ENCODE peak calls at places on chromosomes 3 and 15, in nine cellular contexts. B is stimulated activated CD4-positive, alpha-beta T cell treated with anti-CD3 and anti-CD28 coated beads, Interleukin-1b, Interleukin-23, amount 100 ng/mL, for 1 hour; F is HL-60; Q is activated CD8-positive, alpha-beta memory T cell treated with anti-CD3 and anti-CD28 coated beads for 48 hours; N is activated T-cell treated with anti-CD3 and anti-CD28 coated beads for 48 hours; O is lower lobe of right lung; H is GM04504; K is CD4-positive, alpha-beta memory T cell; A is amygdala. I is an unnamed sample.

GRCh38 chr15:100759698-100760356 is 119.8 kb upstream of the ALDH1A3 start:
- DNase-seq in B (no peak), F (no peak), Q (no peak), N (no peak), O (no peak), H (peak), K (no peak), A (no peak), I (no peak)

GRCh38 chr3:77773084-77773483 is 733.2 kb downstream of the ROBO2 start:
- DNase-seq in B (no peak), F (no peak), Q (no peak), N (no peak), O (no peak), H (no peak), K (no peak), A (no peak), I (no peak)

GRCh38 chr15:31262901-31263671 is 63.5 kb upstream of the KLF13 start:
- DNase-seq in B (no peak), F (peak), Q (no peak), N (no peak), O (peak), H (no peak), K (no peak), A (no peak), I (peak)

GRCh38 chr15:91853501-91853967 is at the start of gene SLCO3A1:
- DNase-seq in B (peak), F (peak), Q (no peak), N (peak), O (peak), H (peak), K (peak), A (no peak), I (peak)

GRCh38 chr15:70182858-70183695 is 85.4 kb upstream of the TLE3 start:
- DNase-seq in B (no peak), F (no peak), Q (no peak), N (no peak), O (no peak), H (no peak), K (no peak), A (no peak), I (no peak)

GRCh38 chr3:24496529-24497482 is 2.2 kb upstream of the THRB start:
- DNase-seq in B (no peak), F (no peak), Q (no peak), N (no peak), O (peak), H (no peak), K (no peak), A (no peak), I (peak)

GRCh38 chr3:126616931-126617330 is 38.0 kb downstream of the TXNRD3 start:
- DNase-seq in B (no peak), F (no peak), Q (no peak), N (no peak), O (no peak), H (no peak), K (no peak), A (no peak), I (no peak)

GRCh38 chr3:88150371-88150770 is 612 bp downstream of the C3orf38 start:
- DNase-seq in B (no peak), F (no peak), Q (no peak), N (no peak), O (no peak), H (no peak), K (peak), A (no peak), I (peak)

GRCh38 chr3:42786212-42786611 is 13.2 kb upstream of the CCDC13 start:
- DNase-seq in B (no peak), F (no peak), Q (no peak), N (no peak), O (no peak), H (no peak), K (no peak), A (no peak), I (no peak)

GRCh38 chr3:120275553-120276092 is 9.4 kb downstream of the GPR156 start:
- DNase-seq in B (no peak), F (no peak), Q (no peak), N (no peak), O (no peak), H (no peak), K (no peak), A (no peak), I (no peak)

GRCh38 chr3:186283651-186284445 is 78.2 kb downstream of the DGKG start:
- DNase-seq in B (no peak), F (no peak), Q (no peak), N (no peak), O (no peak), H (peak), K (no peak), A (no peak), I (no peak)

GRCh38 chr3:160098946-160099626 is 110.5 kb downstream of the IL12A start:
- DNase-seq in B (no peak), F (no peak), Q (no peak), N (no peak), O (no peak), H (no peak), K (no peak), A (no peak), I (no peak)

GRCh38 chr3:52167240-52167639 is 13.0 kb upstream of the POC1A start:
- DNase-seq in B (no peak), F (no peak), Q (no peak), N (no peak), O (no peak), H (no peak), K (no peak), A (no peak), I (no peak)

GRCh38 chr3:73229036-73229435 is 167.6 kb downstream of the EBLN2 start:
- DNase-seq in B (no peak), F (no peak), Q (no peak), N (no peak), O (no peak), H (no peak), K (no peak), A (no peak), I (no peak)

GRCh38 chr3:184822654-184823053 is 10.7 kb downstream of the VPS8 start:
- DNase-seq in B (no peak), F (no peak), Q (no peak), N (no peak), O (no peak), H (no peak), K (no peak), A (no peak), I (no peak)

GRCh38 chr15:100108846-100109245 is 232.9 kb downstream of the ADAMTS17 start:
- DNase-seq in B (no peak), F (no peak), Q (no peak), N (no peak), O (no peak), H (no peak), K (no peak), A (no peak), I (no peak)

GRCh38 chr15:74609938-74610301 is 5.7 kb upstream of the CLK3 start:
- DNase-seq in B (no peak), F (no peak), Q (no peak), N (no peak), O (no peak), H (no peak), K (no peak), A (no peak), I (no peak)

GRCh38 chr3:51530485-51530884 is 8.0 kb upstream of the RAD54L2 start:
- DNase-seq in B (no peak), F (no peak), Q (no peak), N (no peak), O (no peak), H (no peak), K (no peak), A (no peak), I (no peak)

GRCh38 chr3:12471228-12471627 is 13.1 kb upstream of the TSEN2 start:
- DNase-seq in B (no peak), F (no peak), Q (peak), N (peak), O (no peak), H (no peak), K (no peak), A (no peak), I (peak)

GRCh38 chr3:194079702-194080172 is 56.2 kb upstream of the HES1 start:
- DNase-seq in B (no peak), F (no peak), Q (no peak), N (no peak), O (no peak), H (no peak), K (no peak), A (no peak), I (no peak)

GRCh38 chr3:57544181-57545125 is at the start of gene DNAH12:
- DNase-seq in B (no peak), F (peak), Q (peak), N (peak), O (peak), H (no peak), K (no peak), A (no peak), I (no peak)

GRCh38 chr3:40584625-40585189 is 59.9 kb downstream of the ZNF621 start:
- DNase-seq in B (peak), F (peak), Q (peak), N (peak), O (peak), H (peak), K (peak), A (peak), I (peak)

GRCh38 chr15:29050870-29051269 is 165.1 kb downstream of the APBA2 start:
- DNase-seq in B (no peak), F (no peak), Q (no peak), N (no peak), O (no peak), H (no peak), K (no peak), A (no peak), I (no peak)

GRCh38 chr3:22089284-22089683 is 338.3 kb upstream of the ZNF385D start:
- DNase-seq in B (no peak), F (peak), Q (no peak), N (no peak), O (no peak), H (no peak), K (no peak), A (no peak), I (peak)

GRCh38 chr15:65211157-65211982 is at the start of gene CILP:
- DNase-seq in B (no peak), F (no peak), Q (no peak), N (no peak), O (no peak), H (no peak), K (no peak), A (no peak), I (no peak)

GRCh38 chr3:48851407-48851806 is 3.7 kb upstream of the PRKAR2A start:
- DNase-seq in B (no peak), F (no peak), Q (no peak), N (no peak), O (no peak), H (no peak), K (no peak), A (no peak), I (no peak)

GRCh38 chr15:96359772-96360498 is 29.4 kb downstream of the NR2F2 start:
- DNase-seq in B (no peak), F (no peak), Q (no peak), N (no peak), O (no peak), H (no peak), K (no peak), A (no peak), I (no peak)

GRCh38 chr15:25685216-25685569 is 177.9 kb downstream of the ATP10A start:
- DNase-seq in B (no peak), F (no peak), Q (no peak), N (no peak), O (no peak), H (no peak), K (no peak), A (no peak), I (no peak)

GRCh38 chr15:48458876-48459275 is 127.6 kb downstream of the DUT start:
- DNase-seq in B (no peak), F (no peak), Q (no peak), N (no peak), O (no peak), H (peak), K (no peak), A (no peak), I (no peak)

GRCh38 chr3:130834476-130834875 is 59.4 kb upstream of the ATP2C1 start:
- DNase-seq in B (no peak), F (no peak), Q (no peak), N (no peak), O (no peak), H (peak), K (no peak), A (no peak), I (no peak)

GRCh38 chr3:142447308-142447851 is 457 bp downstream of the XRN1 start:
- DNase-seq in B (no peak), F (peak), Q (peak), N (peak), O (peak), H (peak), K (peak), A (peak), I (peak)